ENCODE peak calls at places on chromosomes 16 and 17, in four cellular contexts. W is testis, X is transverse colon, L is tibial nerve. V is an unnamed sample. For H3K4me1, the result is how much of the 10 kb centered on the place peaks cover.

GRCh38 chr17:45413498-45413923 is 19.2 kb downstream of the ARHGAP27 start:
- DNase-seq in L (no peak), X (peak), W (peak), V (no peak)

GRCh38 chr16:89023621-89024511 is 46.9 kb upstream of the CBFA2T3 start:
- DNase-seq in L (no peak), X (no peak), W (no peak), V (peak)

GRCh38 chr17:3529817-3530741 is 27.5 kb downstream of the TRPV3 start:
- DNase-seq in W (peak), L (peak), X (no peak), V (no peak)

GRCh38 chr17:10384175-10384574 is 11.4 kb upstream of the MYH13 start:
- DNase-seq in L (no peak), X (no peak), W (no peak), V (no peak)

GRCh38 chr16:4680673-4681470 is 12.5 kb upstream of the NUDT16L1 start:
- DNase-seq in X (no peak), W (no peak), L (no peak), V (no peak)

GRCh38 chr17:5050281-5050680 is 15.1 kb upstream of the SLC52A1 start:
- DNase-seq in X (no peak), W (no peak), L (no peak), V (no peak)

GRCh38 chr17:4490109-4490591 is 8.5 kb upstream of the SPNS2 start:
- DNase-seq in W (no peak), L (no peak), X (no peak), V (no peak)

GRCh38 chr17:8991514-8992285 is 26.2 kb upstream of the PIK3R5 start:
- DNase-seq in L (peak), X (peak), W (peak), V (peak)

GRCh38 chr16:2042171-2042570 is 5.5 kb downstream of the NTHL1 start:
- DNase-seq in X (no peak), W (no peak), L (no peak), V (no peak)

GRCh38 chr16:2043980-2044451 is 3.6 kb downstream of the NTHL1 start:
- DNase-seq in X (peak), L (no peak), W (no peak), V (no peak)

GRCh38 chr16:2044541-2044940 is 3.1 kb downstream of the NTHL1 start:
- DNase-seq in L (no peak), W (no peak), X (peak), V (no peak)

GRCh38 chr16:2043296-2043979 is 4.2 kb downstream of the NTHL1 start:
- DNase-seq in W (no peak), X (peak), L (no peak), V (no peak)

DNA sequence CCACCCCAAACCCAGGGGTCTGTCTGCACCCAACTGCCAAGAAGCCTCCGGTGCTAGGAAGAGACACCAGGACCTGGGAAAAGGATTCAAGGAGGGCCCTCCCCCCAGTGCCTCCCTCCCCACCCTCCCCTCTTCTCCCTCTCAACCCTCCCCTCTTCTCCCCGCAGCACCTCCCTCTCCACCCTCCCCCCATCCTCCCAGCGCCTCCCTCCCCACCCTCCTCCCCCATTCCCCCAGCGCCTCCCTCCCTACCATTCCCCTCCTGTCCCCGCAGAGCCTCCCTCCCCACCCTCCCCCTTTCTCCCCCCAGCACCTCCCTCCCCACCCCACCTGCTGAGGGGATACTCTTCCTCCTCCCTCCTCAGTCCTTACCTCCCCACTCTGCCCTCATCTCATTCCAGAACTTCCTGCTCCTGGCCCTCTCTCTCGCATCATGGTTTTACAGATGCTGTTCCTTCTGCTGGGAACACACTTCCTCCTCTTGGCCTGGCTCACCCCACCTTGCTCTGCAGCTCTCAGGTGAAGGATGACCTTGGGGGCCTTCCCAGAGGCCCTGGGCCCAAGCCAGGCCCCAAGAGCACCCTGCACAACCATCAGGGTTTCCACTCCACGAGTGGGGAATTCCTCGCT is 4.9 kb downstream of the NTHL1 start:
- DNase-seq in X (no peak), L (no peak), W (no peak), V (no peak)
- H3K4me1 ChIP-seq in X (half or more), L (under half), W (half or more), V (under half)

DNA sequence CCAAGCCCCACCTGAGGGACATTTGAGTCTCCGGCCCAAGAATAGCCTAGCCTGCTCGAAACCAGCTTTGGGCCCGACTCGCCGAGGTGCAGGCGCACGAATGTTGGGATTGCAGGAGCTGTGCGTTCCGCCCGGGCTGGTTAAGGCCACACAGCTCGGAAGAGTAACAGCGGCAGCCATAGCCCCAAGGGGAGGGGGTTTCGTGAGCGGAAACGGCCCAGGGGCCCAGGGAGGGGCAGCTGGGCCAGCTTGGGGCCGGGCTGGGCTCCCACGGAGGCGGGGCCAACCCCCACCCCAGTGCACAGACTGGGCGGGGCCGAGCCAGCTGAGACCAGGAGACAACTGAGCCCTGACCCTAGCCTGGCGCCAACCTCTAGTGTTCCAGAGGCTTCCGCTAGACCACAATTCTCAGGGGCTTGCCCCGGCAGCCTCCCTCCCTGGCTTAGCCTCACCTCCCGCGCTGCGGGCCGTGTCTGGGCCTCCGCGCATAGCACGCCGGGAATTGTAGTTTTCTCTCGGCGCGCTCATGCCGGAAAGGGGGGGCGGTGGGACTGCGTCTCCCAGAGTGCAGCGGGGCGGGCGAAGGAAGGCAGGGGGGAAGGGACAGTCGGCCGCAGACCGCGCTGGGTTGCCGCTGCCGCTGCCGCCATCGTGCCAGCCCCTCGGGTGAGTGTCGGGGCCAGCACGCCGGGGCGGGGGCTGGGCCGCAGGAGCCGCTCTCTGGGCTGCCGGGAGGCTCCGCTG is at the start of gene NUTF2:
- DNase-seq in X (peak), L (peak), W (peak), V (peak)
- TF ChIP-seq CTCF in X (no peak), L (no peak), W (peak), V (no peak)

DNA sequence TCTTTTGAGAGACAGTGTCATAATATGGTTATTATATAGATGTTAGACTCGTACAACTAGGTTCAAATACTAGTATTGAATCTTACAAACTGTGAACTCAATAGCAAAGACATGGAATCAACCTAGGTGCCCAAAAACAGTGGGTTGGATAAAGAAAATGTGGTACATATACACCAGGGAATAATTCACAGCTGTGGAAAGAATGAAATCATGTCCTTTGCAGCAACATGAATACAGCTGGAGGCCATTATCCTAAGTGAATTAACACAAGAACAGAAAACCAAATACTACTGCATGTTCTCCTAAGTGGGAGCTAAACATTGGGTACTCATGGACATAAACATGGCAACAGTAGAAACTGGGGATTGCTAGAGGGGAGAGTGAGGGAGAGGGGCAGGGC is 8.1 kb downstream of the PHKB start:
- DNase-seq in W (no peak), L (no peak), X (no peak), V (no peak)
- H3K4me1 ChIP-seq in W (under half), L (under half), X (under half), V (under half)

GRCh38 chr17:17877548-17878358 is 41.0 kb upstream of the SREBF1 start:
- DNase-seq in X (peak), L (peak), W (peak), V (peak)
- TF ChIP-seq CTCF in X (no peak), L (peak), W (no peak), V (no peak)

DNA sequence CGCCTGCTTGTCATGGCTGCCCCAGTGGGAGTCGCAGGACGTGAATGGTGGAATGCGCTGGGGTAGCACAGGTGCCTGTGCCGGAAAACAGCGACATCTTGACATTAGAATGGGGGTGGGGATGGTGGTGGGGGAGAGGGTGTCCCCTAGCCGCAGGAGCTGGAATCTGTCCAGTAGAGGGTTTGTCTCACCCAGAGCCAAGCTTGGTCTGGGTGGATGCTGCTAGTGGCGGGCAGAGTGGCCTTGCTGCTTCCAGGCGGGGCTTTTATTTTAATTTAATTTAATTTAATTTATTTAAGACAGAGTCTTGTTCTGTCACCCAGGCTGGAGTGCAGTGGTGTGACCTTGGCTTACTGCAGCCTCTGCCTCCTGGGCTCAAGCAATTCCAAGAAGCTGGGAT is 7.7 kb downstream of the BAIAP2 start:
- DNase-seq in X (no peak), L (no peak), W (no peak), V (peak)
- H3K4me1 ChIP-seq in X (under half), L (under half), W (half or more), V (half or more)

GRCh38 chr17:17728550-17729251 is 47.4 kb downstream of the RAI1 start:
- DNase-seq in L (no peak), X (peak), W (no peak), V (no peak)

GRCh38 chr17:17732444-17732843 is 51.2 kb downstream of the RAI1 start:
- DNase-seq in L (no peak), X (no peak), W (no peak), V (no peak)

GRCh38 chr17:17730250-17730935 is 49.1 kb downstream of the RAI1 start:
- DNase-seq in W (no peak), X (no peak), L (no peak), V (no peak)

GRCh38 chr17:17727111-17727659 is 45.9 kb downstream of the RAI1 start:
- DNase-seq in W (no peak), L (no peak), X (no peak), V (no peak)

GRCh38 chr17:17729620-17730249 is 48.5 kb downstream of the RAI1 start:
- DNase-seq in L (no peak), X (peak), W (no peak), V (no peak)
- TF ChIP-seq CTCF in L (peak), X (peak), W (peak), V (peak)

V was measured in BE2C.